ENCODE peak calls at places on chromosomes 6 and 20, in four cellular contexts. G is effector memory CD4-positive, alpha-beta T cell; J is breast epithelium; S is ovary. V is an unnamed sample.

GRCh38 chr6:24078200-24078599 is 47.8 kb upstream of the NRSN1 start:
- DNase-seq in J (no peak), S (no peak), G (no peak), V (no peak)

GRCh38 chr20:41142914-41143313 is 5.6 kb downstream of the PLCG1 start:
- DNase-seq in S (no peak), J (no peak), G (peak; percentile 41), V (peak; percentile 85)

GRCh38 chr6:36926711-36927110 is 27.8 kb upstream of the PI16 start:
- DNase-seq in S (no peak), G (no peak), J (no peak), V (no peak)

GRCh38 chr20:22582960-22583772 is 1.2 kb downstream of the FOXA2 start:
- DNase-seq in G (no peak), S (no peak), J (no peak), V (no peak)

GRCh38 chr20:33649201-33649631 is 12.9 kb upstream of the C20orf144 start:
- DNase-seq in J (no peak), S (peak; percentile 69), G (no peak), V (no peak)

GRCh38 chr6:46452312-46452917 is 38.8 kb downstream of the RCAN2 start:
- DNase-seq in J (peak; percentile 22), G (no peak), S (no peak), V (no peak)

GRCh38 chr6:53347250-53347920 is 1.4 kb downstream of the ELOVL5 start:
- DNase-seq in J (no peak), S (no peak), G (peak; percentile 14), V (peak; percentile 65)

GRCh38 chr20:1588166-1588868 is 30.8 kb upstream of the SIRPD start:
- DNase-seq in J (no peak), S (no peak), G (no peak), V (peak; percentile 40)

GRCh38 chr6:105611606-105612005 is 208.7 kb upstream of the PREP start:
- DNase-seq in J (no peak), S (no peak), G (no peak), V (no peak)

GRCh38 chr20:22584922-22585785 is 782 bp upstream of the FOXA2 start:
- DNase-seq in J (no peak), G (no peak), S (no peak), V (no peak)

GRCh38 chr20:40868568-40869223 is 159.9 kb upstream of the TOP1 start:
- DNase-seq in S (peak; percentile 58), G (no peak), J (peak; percentile 47), V (no peak)

GRCh38 chr6:1285589-1286340 is 26.1 kb upstream of the FOXQ1 start:
- DNase-seq in G (no peak), S (no peak), J (no peak), V (no peak)

GRCh38 chr6:95321106-95321505 is 256.2 kb upstream of the MANEA start:
- DNase-seq in S (no peak), G (no peak), J (no peak), V (no peak)

GRCh38 chr20:18304618-18305017 is 16.3 kb downstream of the ZNF133 start:
- DNase-seq in G (no peak), S (no peak), J (no peak), V (no peak)

GRCh38 chr6:166476634-166477215 is 94.0 kb upstream of the MPC1 start:
- DNase-seq in S (no peak), G (no peak), J (no peak), V (no peak)

GRCh38 chr20:57330998-57331397 is 1.4 kb downstream of the SPO11 start:
- DNase-seq in S (no peak), G (no peak), J (no peak), V (no peak)

GRCh38 chr6:56642366-56643261 is at the start of gene DST:
- DNase-seq in S (peak; percentile 33), G (no peak), J (peak; percentile 69), V (no peak)

GRCh38 chr6:64685401-64685800 is 1021.6 kb downstream of the EYS start:
- DNase-seq in G (no peak), J (no peak), S (no peak), V (no peak)

GRCh38 chr6:4281341-4282293 is 146.2 kb upstream of the ECI2 start:
- DNase-seq in G (no peak), S (peak; percentile 32), J (peak; percentile 61), V (peak; percentile 11)

GRCh38 chr6:14723535-14724086 is 522.3 kb upstream of the JARID2 start:
- DNase-seq in J (no peak), S (no peak), G (no peak), V (no peak)

GRCh38 chr20:56762829-56763228 is 133.7 kb downstream of the TFAP2C start:
- DNase-seq in S (no peak), J (no peak), G (no peak), V (no peak)

GRCh38 chr6:35601331-35602132 is 87.2 kb downstream of the FKBP5 start:
- DNase-seq in S (peak; percentile 76), J (peak; percentile 78), G (peak; percentile 68), V (peak; percentile 88)

GRCh38 chr6:35603326-35604202 is 85.2 kb downstream of the FKBP5 start:
- DNase-seq in S (no peak), G (no peak), J (no peak), V (no peak)

GRCh38 chr6:35607517-35608233 is 81.0 kb downstream of the FKBP5 start:
- DNase-seq in S (no peak), G (no peak), J (no peak), V (no peak)

GRCh38 chr6:35602133-35602946 is 86.4 kb downstream of the FKBP5 start:
- DNase-seq in G (no peak), J (peak; percentile 59), S (no peak), V (peak; percentile 17)

GRCh38 chr6:35605600-35605999 is 83.1 kb downstream of the FKBP5 start:
- DNase-seq in J (no peak), S (no peak), G (no peak), V (no peak)
- H3K4me1 ChIP-seq in J (peaks cover 25% of the 10 kb centered on the region), S (peaks cover 13% of the 10 kb centered on the region), G (peaks cover 50% of the 10 kb centered on the region), V (peaks cover 54% of the 10 kb centered on the region)

GRCh38 chr6:134830194-134830593 is 119.7 kb downstream of the ALDH8A1 start:
- DNase-seq in G (no peak), S (no peak), J (no peak), V (no peak)
- H3K4me3 ChIP-seq in G (no peak overlapping the region), S (no peak overlapping the region), J (no peak overlapping the region), V (no peak overlapping the region)

GRCh38 chr20:62119101-62119500 is 3.2 kb upstream of the LSM14B start:
- DNase-seq in G (no peak), S (no peak), J (no peak), V (no peak)

GRCh38 chr20:62118113-62119043 is 3.9 kb upstream of the LSM14B start:
- DNase-seq in S (no peak), J (no peak), G (no peak), V (no peak)

GRCh38 chr20:62117658-62118057 is 4.6 kb upstream of the LSM14B start:
- DNase-seq in G (peak; percentile 81), J (no peak), S (no peak), V (peak; percentile 88)

GRCh38 chr20:62116558-62117361 is 5.5 kb upstream of the LSM14B start:
- DNase-seq in G (no peak), S (no peak), J (no peak), V (no peak)

DNA sequence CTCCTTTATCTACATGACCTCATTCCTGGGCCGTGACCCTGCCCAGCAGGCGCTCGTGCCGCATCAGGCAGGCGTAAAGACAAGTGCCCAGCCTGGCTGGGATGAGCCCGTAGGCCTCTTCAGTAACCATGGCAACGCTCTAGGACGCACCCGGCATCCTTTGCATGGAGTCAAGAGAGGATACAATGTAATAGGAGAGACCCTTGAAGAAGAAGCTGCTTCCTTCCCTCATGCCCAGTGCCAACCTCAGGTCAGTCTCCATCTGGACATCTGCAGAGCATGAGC is 5.0 kb upstream of the LSM14B start:
- DNase-seq in S (no peak), J (no peak), G (no peak), V (no peak)
- H3K9me3 ChIP-seq in S (no peaks in the 10 kb centered on the region), J (peaks cover 11% of the 10 kb centered on the region), G (peaks cover 16% of the 10 kb centered on the region), V (peaks cover 27% of the 10 kb centered on the region)

GRCh38 chr6:111743859-111744692 is 129.2 kb downstream of the FYN start:
- DNase-seq in G (no peak), J (no peak), S (peak; percentile 40), V (no peak)

GRCh38 chr6:111747791-111748190 is 125.5 kb downstream of the FYN start:
- DNase-seq in G (no peak), S (no peak), J (no peak), V (no peak)

GRCh38 chr6:111746983-111747773 is 126.1 kb downstream of the FYN start:
- DNase-seq in G (no peak), J (no peak), S (no peak), V (no peak)

GRCh38 chr6:111745186-111745585 is 128.1 kb downstream of the FYN start:
- DNase-seq in S (no peak), G (no peak), J (no peak), V (no peak)

GRCh38 chr6:111745636-111746035 is 127.6 kb downstream of the FYN start:
- DNase-seq in S (no peak), J (no peak), G (no peak), V (no peak)
- H3K4me1 ChIP-seq in S (peaks cover 8% of the 10 kb centered on the region), J (no peaks in the 10 kb centered on the region), G (peaks cover 51% of the 10 kb centered on the region), V (peaks cover 72% of the 10 kb centered on the region)

GRCh38 chr20:38301283-38301682 is 2.7 kb upstream of the BPI start:
- DNase-seq in S (no peak), G (no peak), J (no peak), V (no peak)

GRCh38 chr20:38302721-38303120 is 1.2 kb upstream of the BPI start:
- DNase-seq in G (no peak), J (no peak), S (no peak), V (no peak)

GRCh38 chr20:38305541-38305940 is 1.6 kb downstream of the BPI start:
- DNase-seq in S (no peak), J (no peak), G (no peak), V (no peak)

GRCh38 chr20:38304845-38305447 is 990 bp downstream of the BPI start:
- DNase-seq in G (no peak), S (no peak), J (no peak), V (no peak)

DNA sequence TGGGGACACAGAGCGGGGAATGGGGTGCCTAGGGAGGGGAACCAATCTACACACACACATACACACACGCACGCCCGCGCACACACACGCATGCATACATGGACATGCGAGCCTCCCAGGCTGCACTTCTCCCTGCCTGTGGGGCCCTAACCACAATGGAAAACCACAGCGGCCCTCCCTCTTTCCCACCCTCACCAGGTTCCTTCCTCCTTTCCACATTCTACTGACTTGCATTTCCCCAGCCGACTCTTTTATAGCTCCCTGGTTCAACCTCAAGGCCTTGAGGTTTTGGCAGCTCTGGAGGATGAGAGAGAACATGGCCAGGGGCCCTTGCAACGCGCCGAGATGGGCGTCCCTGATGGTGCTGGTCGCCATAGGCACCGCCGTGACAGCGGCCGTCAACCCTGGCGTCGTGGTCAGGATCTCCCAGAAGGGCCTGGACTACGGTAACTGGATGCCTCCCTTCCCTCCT is at the start of gene BPI:
- DNase-seq in J (peak; percentile 30), S (no peak), G (no peak), V (no peak)
- H3K4me3 ChIP-seq in J (no peak within 1 kb of the TSS), S (no peak within 1 kb of the TSS), G (no peak within 1 kb of the TSS), V (no peak within 1 kb of the TSS)